ENCODE peak calls at places on chromosomes 2 and 18, in four cellular contexts. C is posterior cingulate gyrus, D is 8988T, Q is iPS-NIHi11. L is an unnamed sample.

GRCh38 chr2:215835641-215836040 is 177.7 kb downstream of the MREG start:
- DNase-seq in C (no peak), D (no peak), Q (no peak), L (no peak)

GRCh38 chr2:148842050-148842449 is 33.0 kb upstream of the KIF5C start:
- DNase-seq in C (no peak), D (no peak), Q (no peak), L (no peak)

GRCh38 chr18:55328301-55328700 is 259.7 kb downstream of the TCF4 start:
- DNase-seq in C (no peak), D (no peak), Q (no peak), L (no peak)

GRCh38 chr2:61536086-61536722 is 2.0 kb downstream of the XPO1 start:
- DNase-seq in C (no peak), D (no peak), Q (no peak), L (no peak)

GRCh38 chr2:171244970-171245782 is 84.5 kb upstream of the TLK1 start:
- DNase-seq in C (no peak), D (no peak), Q (no peak), L (no peak)

GRCh38 chr18:45467307-45467706 is 148.0 kb upstream of the SLC14A2 start:
- DNase-seq in C (no peak), D (no peak), Q (no peak), L (no peak)

GRCh38 chr2:170455617-170456426 is 259.3 kb upstream of the SP5 start:
- DNase-seq in C (no peak), D (no peak), Q (no peak), L (no peak)

GRCh38 chr2:167862296-167862695 is 385.1 kb downstream of the STK39 start:
- DNase-seq in C (no peak), D (no peak), Q (no peak), L (no peak)

GRCh38 chr18:48782381-48782841 is 168.4 kb downstream of the SMAD7 start:
- DNase-seq in C (no peak), D (no peak), Q (no peak), L (no peak)

GRCh38 chr18:43115076-43116035 is at the start of gene RIT2:
- DNase-seq in C (peak), D (no peak), Q (no peak), L (no peak)

GRCh38 chr2:23630961-23631360 is 246.0 kb downstream of the KLHL29 start:
- DNase-seq in C (no peak), D (no peak), Q (no peak), L (no peak)

GRCh38 chr2:134917219-134917957 is 1.2 kb upstream of the CCNT2 start:
- DNase-seq in C (no peak), D (no peak), Q (no peak), L (no peak)

GRCh38 chr2:112623913-112624777 is 21.6 kb upstream of the SLC20A1 start:
- DNase-seq in C (no peak), D (no peak), Q (no peak), L (peak)

GRCh38 chr2:67159929-67160328 is 237.2 kb upstream of the ETAA1 start:
- DNase-seq in C (no peak), D (no peak), Q (no peak), L (no peak)

GRCh38 chr2:229363126-229363814 is 92.2 kb upstream of the PID1 start:
- DNase-seq in C (no peak), D (no peak), Q (no peak), L (no peak)

GRCh38 chr2:71801969-71802368 is 345.7 kb downstream of the CYP26B1 start:
- DNase-seq in C (peak), D (peak), Q (peak), L (peak)

GRCh38 chr2:104538082-104538481 is 315.8 kb upstream of the POU3F3 start:
- DNase-seq in C (no peak), D (no peak), Q (no peak), L (no peak)

GRCh38 chr2:234673961-234674759 is 177.3 kb upstream of the ARL4C start:
- DNase-seq in C (no peak), D (no peak), Q (no peak), L (no peak)

GRCh38 chr2:103005386-103005785 is 243.6 kb downstream of the TMEM182 start:
- DNase-seq in C (no peak), D (no peak), Q (no peak), L (no peak)

GRCh38 chr2:143357956-143358355 is 228.7 kb downstream of the ARHGAP15 start:
- DNase-seq in C (peak), D (no peak), Q (peak), L (no peak)

GRCh38 chr18:35616664-35617423 is 35.3 kb downstream of the GALNT1 start:
- DNase-seq in C (no peak), D (no peak), Q (peak), L (peak)

GRCh38 chr2:173044686-173045085 is 31.0 kb upstream of the MAP3K20 start:
- DNase-seq in C (no peak), D (no peak), Q (no peak), L (no peak)

GRCh38 chr18:79367989-79368388 is 27.7 kb upstream of the NFATC1 start:
- DNase-seq in C (no peak), D (no peak), Q (no peak), L (no peak)

GRCh38 chr2:53859354-53860159 is at the start of gene GPR75:
- DNase-seq in C (peak), D (no peak), Q (peak), L (no peak)

GRCh38 chr2:28620371-28620793 is 124.5 kb downstream of the PLB1 start:
- DNase-seq in C (no peak), D (no peak), Q (no peak), L (no peak)

GRCh38 chr2:33363599-33364300 is 112.7 kb upstream of the RASGRP3 start:
- DNase-seq in C (no peak), D (no peak), Q (no peak), L (no peak)

GRCh38 chr2:10876963-10877362 is 34.8 kb upstream of the KCNF1 start:
- DNase-seq in C (no peak), D (no peak), Q (no peak), L (no peak)

GRCh38 chr2:44549099-44549471 is 187.3 kb downstream of the CAMKMT start:
- DNase-seq in C (no peak), D (no peak), Q (no peak), L (peak)

GRCh38 chr2:171602352-171602751 is 80.1 kb downstream of the CYBRD1 start:
- DNase-seq in C (no peak), D (no peak), Q (no peak), L (no peak)

GRCh38 chr2:81077396-81077795 is 772.8 kb upstream of the LRRTM1 start:
- DNase-seq in C (no peak), D (no peak), Q (peak), L (no peak)

GRCh38 chr18:905948-906415 is 1.3 kb downstream of the ADCYAP1 start:
- DNase-seq in C (peak), D (peak), Q (peak), L (no peak)

GRCh38 chr2:102025016-102025491 is 33.3 kb downstream of the IL1R2 start:
- DNase-seq in C (no peak), D (no peak), Q (no peak), L (no peak)

GRCh38 chr2:233501198-233502076 is 65.1 kb downstream of the USP40 start:
- DNase-seq in C (no peak), D (no peak), Q (no peak), L (no peak)

L was measured in amniotic stem cell.